ENCODE peak calls at places on chromosomes 4 and X, in eight cellular contexts. T is HL-60, Y is aorta, W is neural progenitor cell, L is MM.1S, B is IMR-90, H is hepatocyte, G is astrocyte. P is an unnamed sample. For H3K27me3, the result is how much of the 10 kb centered on the place peaks cover.

GRCh38 chr4:130705023-130705422 is 1609.1 kb downstream of the C4orf33 start:
- DNase-seq in W (no peak), B (no peak), Y (no peak), L (peak), T (no peak), H (no peak), G (no peak), P (no peak)

GRCh38 chr4:78937837-78938236 is 1.4 kb downstream of the PAQR3 start:
- DNase-seq in W (no peak), B (peak), L (no peak), Y (no peak), T (peak), G (peak), H (no peak), P (no peak)

GRCh38 chr4:137124278-137124932 is 407.9 kb downstream of the PCDH18 start:
- DNase-seq in Y (no peak), W (peak), H (peak), B (peak), G (peak), T (no peak), L (peak), P (peak)

GRCh38 chr4:145732416-145732815 is 52.5 kb downstream of the C4orf51 start:
- DNase-seq in Y (no peak), L (no peak), B (no peak), W (no peak), H (no peak), T (no peak), G (no peak), P (no peak)

GRCh38 chr4:179465131-179465797 is 2023.0 kb upstream of the AGA start:
- DNase-seq in Y (no peak), G (peak), B (peak), L (peak), W (peak), H (no peak), T (peak), P (peak)

GRCh38 chr4:66575024-66575696 is 904.9 kb upstream of the EPHA5 start:
- DNase-seq in G (peak), Y (peak), H (peak), B (peak), W (no peak), L (no peak), T (no peak), P (peak)

GRCh38 chrX:142998447-142999208 is 27.1 kb upstream of the SPANXN4 start:
- DNase-seq in Y (no peak), H (no peak), W (no peak), G (no peak), T (peak), L (no peak), B (no peak), P (no peak)

GRCh38 chr4:41887821-41888699 is 47.2 kb upstream of the TMEM33 start:
- DNase-seq in Y (no peak), T (peak), B (peak), G (peak), L (peak), H (peak), W (peak), P (peak)

GRCh38 chrX:155028749-155029360 is 2.2 kb downstream of the FUNDC2 start:
- DNase-seq in Y (no peak), G (peak), B (peak), T (no peak), H (peak), W (no peak), L (no peak), P (no peak)

GRCh38 chrX:43643662-43644061 is 12.4 kb upstream of the MAOA start:
- DNase-seq in W (no peak), T (no peak), Y (no peak), H (no peak), L (no peak), B (no peak), G (no peak), P (no peak)

DNA sequence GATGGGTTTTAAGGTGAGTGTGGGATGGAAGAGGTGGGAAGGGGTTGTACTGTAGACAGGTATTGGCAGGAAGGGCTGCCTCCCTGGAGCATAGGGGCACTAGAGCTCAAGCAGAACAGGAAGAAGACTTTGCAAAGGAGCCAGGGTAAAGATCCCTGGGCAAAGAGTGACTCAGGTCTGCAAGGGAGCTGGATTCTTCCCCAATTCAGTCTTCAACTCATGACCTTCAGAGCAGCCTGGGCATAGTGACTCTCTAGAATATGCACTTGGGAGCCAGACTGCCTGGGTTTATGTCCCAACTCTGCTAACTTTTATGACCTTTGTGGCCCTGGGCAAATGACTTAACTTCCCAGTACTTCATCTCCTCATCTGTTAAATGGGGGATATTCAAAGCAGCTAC is 4.0 kb downstream of the LONRF3 start:
- DNase-seq in W (no peak), T (no peak), L (no peak), Y (no peak), B (no peak), H (no peak), G (no peak), P (no peak)
- H3K27me3 ChIP-seq in W (half or more), T (under half), L (under half), Y (under half), B (under half), H (under half), G (under half), P (under half)

DNA sequence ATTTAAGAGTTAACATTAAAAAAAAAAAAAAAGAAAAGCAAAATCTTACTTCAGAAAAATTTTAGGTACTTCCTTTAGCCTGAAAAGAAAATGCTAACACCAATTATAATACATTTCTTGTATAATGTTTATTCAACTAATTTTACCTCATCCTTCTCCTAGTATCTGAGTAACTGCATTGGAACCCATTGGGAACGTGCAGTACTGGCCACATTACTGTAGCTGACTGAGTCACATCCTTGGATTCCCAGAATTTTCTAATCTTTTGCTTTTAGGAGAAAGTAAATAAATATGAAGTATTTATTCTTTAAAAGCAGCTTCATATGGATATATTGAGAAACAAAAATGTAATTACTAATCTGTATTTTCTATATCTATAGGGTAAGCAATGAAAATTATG is 82.6 kb upstream of the SLITRK2 start:
- DNase-seq in L (no peak), H (no peak), B (no peak), W (no peak), Y (no peak), T (no peak), G (peak), P (no peak)
- H3K27me3 ChIP-seq in L (under half), H (under half), B (under half), W (under half), Y (under half), T (under half), G (under half), P (under half)

DNA sequence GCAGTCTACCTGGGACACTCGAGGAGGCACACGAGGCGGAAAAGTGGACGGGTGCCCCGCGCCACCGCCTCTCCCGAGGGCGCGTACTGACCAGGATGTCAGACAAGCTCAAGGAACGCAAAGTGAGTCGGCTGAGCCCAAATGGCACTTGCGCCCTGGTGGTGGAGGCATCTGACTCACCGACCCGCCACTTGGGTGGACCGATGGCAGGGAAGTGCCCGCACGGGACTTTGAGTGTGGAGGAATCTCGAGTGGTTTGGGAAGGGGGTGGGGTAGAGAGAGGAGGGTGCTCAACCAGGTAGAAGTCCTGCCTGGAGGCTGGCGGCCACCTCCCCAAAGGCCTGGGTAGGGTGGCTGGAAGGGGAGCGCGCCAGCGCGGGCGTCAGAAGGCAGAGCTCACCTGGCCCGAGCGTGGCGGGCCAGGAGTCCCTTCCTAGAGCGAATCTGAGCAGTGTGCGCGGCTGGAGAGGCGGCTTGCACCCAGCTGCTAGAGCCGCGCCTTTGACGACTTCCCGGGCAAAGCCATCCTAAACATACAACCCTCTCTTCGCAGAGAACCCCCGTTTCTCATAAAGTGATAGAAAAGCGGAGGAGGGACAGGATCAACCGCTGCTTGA is 652 bp downstream of the HELT start:
- DNase-seq in L (no peak), B (no peak), T (no peak), H (no peak), G (no peak), W (peak), Y (no peak), P (no peak)
- H3K27me3 ChIP-seq in L (half or more), B (half or more), T (half or more), H (half or more), G (half or more), W (half or more), Y (under half), P (half or more)

DNA sequence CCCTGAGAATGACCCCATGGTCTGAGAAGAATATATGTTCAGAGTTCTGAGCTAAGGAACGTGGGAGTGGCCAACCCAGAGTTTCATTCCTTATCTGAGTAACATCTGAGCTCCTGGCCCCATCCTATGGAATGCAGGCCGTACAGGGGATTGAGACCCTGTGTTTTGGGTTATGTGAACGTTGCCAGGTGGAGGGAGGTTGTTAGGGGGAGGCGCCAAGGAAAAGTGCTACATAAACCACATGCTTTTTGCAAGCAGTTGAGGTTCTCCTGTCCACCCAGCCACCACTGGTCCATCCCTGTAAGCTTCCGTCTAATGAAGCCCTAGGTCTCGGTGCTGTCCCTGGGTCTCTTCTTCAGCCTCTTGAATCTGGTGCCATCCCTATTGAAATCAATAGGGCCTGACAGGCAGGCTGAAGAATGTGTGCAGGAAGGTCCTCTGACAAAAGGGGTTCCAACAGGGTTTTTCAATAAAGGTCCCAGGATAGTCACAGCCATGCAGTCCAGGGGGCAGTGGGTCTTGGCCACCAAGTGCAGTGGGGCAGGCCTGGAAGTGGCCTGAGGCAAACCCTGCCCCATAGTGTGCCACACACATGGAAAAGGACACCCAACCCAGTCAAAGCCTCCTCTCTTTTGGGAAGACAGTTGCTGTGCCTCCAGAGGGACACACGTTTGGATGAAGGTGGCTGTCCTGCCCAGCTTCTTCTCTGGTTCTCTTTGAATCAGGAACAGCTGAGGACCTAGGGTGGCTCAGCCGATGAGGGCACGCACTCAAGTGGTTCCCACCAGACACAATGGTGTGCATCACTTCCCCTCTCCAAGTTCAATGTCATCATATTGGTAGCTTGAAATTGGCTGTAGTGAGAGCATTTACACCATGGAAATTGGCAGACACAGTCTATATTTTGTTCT is 53.5 kb downstream of the HTRA3 start:
- DNase-seq in Y (peak), B (no peak), G (no peak), L (no peak), T (no peak), H (no peak), W (no peak), P (no peak)
- H3K27me3 ChIP-seq in Y (under half), B (under half), G (under half), L (half or more), T (under half), H (under half), W (under half), P (under half)

P was measured in kidney epithelial cell.